ENCODE peak calls at places on chromosome 1, in four cellular contexts. T, Q, E and L are unnamed samples.

GRCh38 chr1:168767885-168768584 is 39.0 kb upstream of the DPT start:
- DNase-seq in T (no peak), Q (no peak), E (no peak), L (no peak)

GRCh38 chr1:165943198-165943597 is 115.8 kb downstream of the UCK2 start:
- DNase-seq in T (no peak), Q (peak), E (no peak), L (no peak)

GRCh38 chr1:232974971-232975370 is 24.6 kb downstream of the NTPCR start:
- DNase-seq in T (no peak), Q (no peak), E (no peak), L (no peak)

GRCh38 chr1:93446837-93447451 is 974 bp upstream of the FNBP1L start:
- DNase-seq in T (peak), Q (peak), E (peak), L (no peak)

GRCh38 chr1:7539772-7540175 is 231.3 kb upstream of the VAMP3 start:
- DNase-seq in T (peak), Q (peak), E (no peak), L (peak)

GRCh38 chr1:186532481-186532880 is 71.6 kb upstream of the PDC start:
- DNase-seq in T (no peak), Q (no peak), E (no peak), L (no peak)

GRCh38 chr1:196060539-196060938 is 547.7 kb downstream of the KCNT2 start:
- DNase-seq in T (no peak), Q (no peak), E (no peak), L (no peak)

GRCh38 chr1:228488107-228488817 is 1.1 kb downstream of the RNF187 start:
- DNase-seq in T (no peak), Q (no peak), E (no peak), L (no peak)

GRCh38 chr1:90850181-90850924 is 133.3 kb upstream of the BARHL2 start:
- DNase-seq in T (peak), Q (peak), E (peak), L (peak)

GRCh38 chr1:109532365-109533136 is 7.1 kb upstream of the GPR61 start:
- DNase-seq in T (peak), Q (peak), E (peak), L (peak)

GRCh38 chr1:231021540-231022031 is 18.5 kb downstream of the FAM89A start:
- DNase-seq in T (no peak), Q (no peak), E (no peak), L (no peak)

GRCh38 chr1:204992940-204993339 is 50.1 kb upstream of the CNTN2 start:
- DNase-seq in T (no peak), Q (no peak), E (no peak), L (no peak)

GRCh38 chr1:177351361-177352108 is 180.8 kb downstream of the BRINP2 start:
- DNase-seq in T (no peak), Q (no peak), E (no peak), L (no peak)

GRCh38 chr1:209860293-209860881 is 32.6 kb downstream of the UTP25 start:
- DNase-seq in T (peak), Q (peak), E (peak), L (peak)

GRCh38 chr1:64295136-64295535 is 91.7 kb downstream of the UBE2U start:
- DNase-seq in T (no peak), Q (no peak), E (no peak), L (no peak)

GRCh38 chr1:41360074-41361027 is 883 bp upstream of the FOXO6 start:
- DNase-seq in T (peak), Q (peak), E (no peak), L (peak)

GRCh38 chr1:235919127-235919796 is 52.6 kb upstream of the LYST start:
- DNase-seq in T (no peak), Q (no peak), E (no peak), L (no peak)

GRCh38 chr1:81004011-81004410 is 796.7 kb upstream of the ADGRL2 start:
- DNase-seq in T (no peak), Q (no peak), E (no peak), L (no peak)

GRCh38 chr1:9473032-9473792 is 66.1 kb upstream of the SLC25A33 start:
- DNase-seq in T (peak), Q (peak), E (no peak), L (no peak)

GRCh38 chr1:40272653-40273213 is 14.7 kb downstream of the ZMPSTE24 start:
- DNase-seq in T (no peak), Q (no peak), E (no peak), L (no peak)

GRCh38 chr1:29960156-29960755 is 723.9 kb downstream of the PTPRU start:
- DNase-seq in T (no peak), Q (no peak), E (no peak), L (no peak)

GRCh38 chr1:15123298-15123697 is 30.2 kb upstream of the TMEM51 start:
- DNase-seq in T (no peak), Q (no peak), E (no peak), L (no peak)

GRCh38 chr1:51916587-51917405 is 38.3 kb upstream of the NRDC start:
- DNase-seq in T (no peak), Q (no peak), E (no peak), L (no peak)

GRCh38 chr1:93681095-93681548 is 515 bp downstream of the BCAR3 start:
- DNase-seq in T (no peak), Q (no peak), E (no peak), L (no peak)

DNA sequence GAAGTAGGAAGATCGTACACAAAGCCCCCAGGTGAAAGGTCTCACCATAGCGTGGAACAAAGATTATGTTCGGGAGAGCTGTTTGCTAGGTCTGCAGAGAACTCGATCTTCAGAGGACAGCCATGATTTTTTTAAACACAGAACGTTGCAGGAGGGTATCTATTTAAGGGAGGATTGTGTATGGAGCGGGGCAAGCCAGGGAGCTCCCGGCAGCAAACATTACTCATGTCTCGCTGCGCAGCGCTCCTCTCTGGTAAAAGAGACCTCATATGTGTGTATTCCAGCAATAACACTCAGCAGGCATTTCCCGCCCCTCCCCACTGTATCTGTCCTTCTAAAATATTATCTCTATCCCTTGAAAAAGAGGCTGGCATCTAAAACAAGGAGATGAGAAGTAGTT is 2.7 kb downstream of the GLIS1 start:
- DNase-seq in T (no peak), Q (no peak), E (no peak), L (no peak)
- TF ChIP-seq HMGXB4 in T (no peak), Q (no peak), E (no peak), L (no peak)

DNA sequence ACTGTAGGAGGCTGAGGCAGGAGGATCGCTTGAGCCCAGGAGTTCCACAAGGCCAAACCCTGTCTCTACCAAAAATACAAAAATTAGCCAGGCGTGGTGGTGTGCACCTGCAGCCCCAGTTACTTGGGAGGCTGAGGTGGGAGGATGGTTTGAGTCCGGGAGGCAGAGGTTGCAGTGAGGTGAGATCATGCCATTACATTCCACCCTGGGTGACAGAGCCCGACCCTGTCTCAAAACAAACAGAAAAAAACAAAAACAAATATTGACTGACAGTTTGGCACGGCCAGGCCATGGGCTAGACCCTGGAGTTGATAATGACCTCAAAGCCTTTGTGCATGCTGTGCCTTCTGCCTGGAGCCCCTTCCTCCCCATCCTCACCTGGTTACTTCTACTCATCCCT is 19.2 kb upstream of the RSPO1 start:
- DNase-seq in T (no peak), Q (no peak), E (peak), L (no peak)
- TF ChIP-seq ESRRA in T (no peak), Q (no peak), E (no peak), L (no peak)

DNA sequence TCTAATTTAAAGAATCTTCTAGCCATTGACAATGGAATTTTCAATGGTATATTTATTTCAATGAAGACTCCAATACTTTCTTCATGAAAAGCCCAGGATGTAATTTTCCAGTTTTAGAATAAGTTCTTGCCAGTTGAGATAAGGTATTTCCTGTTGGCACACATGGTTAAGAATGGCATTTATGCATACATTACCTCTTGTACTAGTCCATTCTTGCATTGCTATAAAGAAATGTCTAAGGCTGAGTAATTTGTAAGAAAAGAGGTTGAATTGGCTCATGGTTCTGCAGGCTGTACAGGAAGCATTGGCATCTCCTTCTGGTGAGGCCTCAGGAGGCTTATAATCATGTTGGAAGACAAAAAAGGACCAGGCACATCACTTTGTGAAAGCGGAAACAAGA is 1179.6 kb downstream of the AMY1C start:
- DNase-seq in T (no peak), Q (no peak), E (no peak), L (no peak)
- TF ChIP-seq HMGXB4 in T (no peak), Q (no peak), E (no peak), L (no peak)

DNA sequence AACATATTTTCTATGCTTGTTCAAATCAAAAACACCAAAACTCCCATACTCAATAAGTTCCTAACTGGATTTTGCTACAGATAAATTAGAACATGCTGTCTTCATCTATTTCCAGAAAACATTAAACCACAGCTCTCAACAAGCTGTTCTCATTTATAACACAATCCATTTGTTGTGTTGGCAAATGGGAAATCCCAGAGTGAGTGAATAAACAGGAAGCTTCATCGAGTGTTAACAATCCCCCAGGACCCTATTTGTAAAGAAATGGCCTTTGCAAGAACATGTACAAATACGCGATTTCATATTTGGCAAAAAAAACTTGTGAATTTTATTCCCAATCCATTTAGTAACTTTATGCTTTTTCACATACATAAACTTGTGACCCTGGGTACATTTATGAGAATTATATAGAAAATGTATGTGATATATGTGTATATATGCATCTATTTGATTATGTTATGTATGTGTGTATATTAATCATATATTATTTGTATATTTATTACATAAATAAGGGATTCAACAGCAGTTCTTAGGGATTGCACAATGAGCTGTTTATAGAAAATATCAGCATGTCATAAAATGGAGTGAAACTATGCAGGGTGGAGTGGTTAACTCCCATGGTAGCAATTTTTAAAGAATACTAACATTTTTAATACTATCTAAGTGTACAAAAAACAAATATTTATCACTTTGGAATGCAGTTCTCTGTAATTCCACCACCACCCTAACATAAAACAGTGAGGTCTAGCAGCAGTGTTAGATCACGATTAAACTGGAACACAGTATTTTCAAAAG is 160.0 kb downstream of the NEGR1 start:
- DNase-seq in T (no peak), Q (no peak), E (no peak), L (no peak)
- TF ChIP-seq ESRRA in T (no peak), Q (no peak), E (no peak), L (no peak)

DNA sequence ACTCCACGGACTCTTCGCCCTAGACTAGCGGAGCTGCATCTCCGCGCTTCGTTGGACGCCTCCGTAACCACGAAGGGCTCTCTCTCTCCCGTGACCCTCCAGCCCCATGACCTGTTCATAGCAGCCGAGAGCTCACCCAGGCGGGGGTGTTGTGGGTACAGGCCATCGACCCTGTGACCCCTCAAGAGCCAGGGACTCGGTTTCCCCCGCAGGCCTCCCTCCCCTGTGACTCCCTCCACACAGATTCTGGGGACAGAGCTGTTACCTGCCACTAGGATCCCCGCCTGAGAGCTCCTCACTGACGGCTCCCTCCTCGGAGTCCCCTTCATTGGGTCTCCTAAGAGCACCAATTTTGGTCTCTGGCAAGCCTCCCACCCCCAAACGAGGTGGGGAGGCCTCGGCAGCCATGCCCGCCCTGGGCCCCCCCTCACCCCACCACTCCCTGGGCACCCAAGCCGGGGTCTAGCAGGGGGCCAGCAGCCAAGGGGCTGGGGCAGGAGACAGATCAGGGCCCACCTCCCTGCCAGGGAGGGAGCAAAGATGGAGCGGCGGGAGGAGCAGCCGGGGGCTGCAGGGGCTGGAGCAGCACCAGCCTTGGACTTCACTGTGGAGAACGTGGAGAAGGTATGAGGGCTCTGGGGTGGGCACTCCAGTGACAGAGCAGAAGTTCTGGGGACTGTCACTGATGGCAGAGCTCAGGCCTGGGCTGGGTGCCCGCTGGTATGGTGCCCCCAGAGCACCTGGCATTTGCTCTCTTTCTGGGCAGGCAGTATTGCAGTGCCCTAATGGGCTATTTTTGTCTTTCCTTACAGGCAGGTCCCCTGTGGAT is 525 bp downstream of the IPO13 start:
- DNase-seq in T (no peak), Q (no peak), E (no peak), L (no peak)
- TF ChIP-seq HMGXB4 in T (no peak), Q (no peak), E (no peak), L (no peak)

GRCh38 chr1:184283999-184284398 is 102.8 kb upstream of the C1orf21 start:
- DNase-seq in T (no peak), Q (no peak), E (no peak), L (no peak)

GRCh38 chr1:184289825-184290550 is 96.8 kb upstream of the C1orf21 start:
- DNase-seq in T (peak), Q (peak), E (no peak), L (no peak)

GRCh38 chr1:184285401-184286087 is 101.3 kb upstream of the C1orf21 start:
- DNase-seq in T (no peak), Q (no peak), E (no peak), L (no peak)

GRCh38 chr1:184284900-184285299 is 101.9 kb upstream of the C1orf21 start:
- DNase-seq in T (no peak), Q (no peak), E (no peak), L (no peak)

DNA sequence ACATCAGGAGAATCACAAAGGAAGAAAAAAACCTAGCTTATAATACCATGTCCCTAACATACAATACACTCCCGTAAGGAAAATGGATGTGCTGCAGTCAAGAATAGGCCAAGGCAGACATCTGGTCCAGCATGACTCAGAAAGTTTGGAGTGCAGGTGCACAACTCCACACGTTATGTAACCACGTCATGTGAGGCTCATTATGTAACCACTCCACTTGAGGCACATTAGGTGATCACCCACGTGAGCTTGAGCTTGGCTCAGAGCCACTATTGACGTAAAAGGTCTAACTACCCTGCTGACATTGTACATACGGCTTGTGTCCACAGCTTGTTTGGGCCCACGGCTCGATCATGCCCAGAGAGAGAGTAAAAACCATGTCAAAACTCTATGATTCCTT is 99.8 kb upstream of the C1orf21 start:
- DNase-seq in T (peak), Q (no peak), E (no peak), L (no peak)
- TF ChIP-seq ESRRA in T (no peak), Q (no peak), E (no peak), L (no peak)

GRCh38 chr1:202135221-202135721 is 9.3 kb downstream of the ARL8A start:
- DNase-seq in T (peak), Q (peak), E (peak), L (peak)
- TF ChIP-seq HMGXB4 in T (no peak), Q (no peak), E (no peak), L (no peak)

GRCh38 chr1:37472281-37472680 is 2.1 kb upstream of the ZC3H12A start:
- DNase-seq in T (no peak), Q (peak), E (no peak), L (no peak)

GRCh38 chr1:37473431-37474050 is 839 bp upstream of the ZC3H12A start:
- DNase-seq in T (peak), Q (peak), E (no peak), L (no peak)

GRCh38 chr1:37472994-37473393 is 1.4 kb upstream of the ZC3H12A start:
- DNase-seq in T (no peak), Q (no peak), E (no peak), L (no peak)

GRCh38 chr1:37474051-37474696 is at the start of gene ZC3H12A:
- DNase-seq in T (peak), Q (peak), E (peak), L (peak)

DNA sequence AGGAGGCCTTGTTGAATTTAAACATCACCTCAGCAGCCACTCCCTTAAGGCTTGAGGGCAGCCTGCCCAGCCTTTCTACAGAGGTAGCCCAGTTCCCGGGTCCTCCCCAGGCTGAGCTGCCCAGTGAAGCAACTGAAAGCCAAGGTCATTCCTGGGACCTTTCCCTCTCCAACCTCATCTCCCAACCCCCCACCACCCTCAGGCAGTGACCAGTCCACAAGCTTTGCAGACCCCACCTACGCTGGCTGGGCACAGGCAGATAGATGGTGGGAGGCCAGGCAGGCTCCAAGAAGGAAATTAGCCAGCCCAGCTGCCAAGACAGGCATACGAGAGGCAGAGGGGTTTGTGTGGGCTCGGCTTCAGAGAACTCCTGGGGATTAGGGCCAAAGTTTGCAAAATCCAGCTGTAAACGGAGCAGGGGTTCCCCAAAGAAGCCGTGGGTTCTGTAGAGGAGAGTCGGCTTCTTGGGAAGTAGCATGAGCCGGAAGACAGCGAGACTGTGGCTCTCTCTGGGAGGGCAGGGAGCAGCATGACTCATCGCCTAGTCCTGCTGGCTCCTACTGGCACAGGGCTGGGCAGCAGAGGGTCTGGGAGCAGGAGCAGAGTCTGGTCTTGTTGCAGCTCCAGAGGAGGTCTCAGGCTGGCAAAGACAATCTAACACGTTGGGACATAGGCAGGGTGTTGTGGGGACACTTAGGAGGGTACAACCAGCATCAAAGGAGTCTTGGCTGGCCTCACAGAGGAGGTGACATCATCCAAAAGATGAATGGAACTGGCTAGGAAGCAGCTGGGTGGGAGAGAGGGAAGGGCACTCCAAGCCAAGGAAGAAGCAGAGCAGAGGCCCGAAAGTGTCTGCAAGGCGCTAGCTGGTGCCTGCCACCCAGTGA is 2.8 kb upstream of the ZC3H12A start:
- DNase-seq in T (peak), Q (peak), E (peak), L (peak)
- TF ChIP-seq ESRRA in T (no peak), Q (no peak), E (peak), L (no peak)